ENCODE peak calls at places on chromosomes 13 and 19, in four cellular contexts. Y is K562, D is H1, M is HepG2. O is an unnamed sample.

GRCh38 chr19:41997121-41997850 is 3.3 kb upstream of the ATP1A3 start:
- DNase-seq in Y (peak; percentile 79), D (peak; percentile 91), M (no peak), O (no peak)

GRCh38 chr19:14073925-14074838 is 1.6 kb downstream of the MISP3 start:
- DNase-seq in Y (peak; percentile 42), M (no peak), D (peak; percentile 64), O (peak; percentile 26)

GRCh38 chr13:33281951-33282595 is 3.5 kb downstream of the STARD13 start:
- DNase-seq in D (no peak), Y (no peak), M (no peak), O (peak; percentile 69)

GRCh38 chr13:48891586-48891985 is 84.1 kb upstream of the FNDC3A start:
- DNase-seq in M (peak; percentile 20), Y (no peak), D (no peak), O (peak; percentile 82)

GRCh38 chr13:98998831-98999634 is 21.2 kb upstream of the DOCK9 start:
- DNase-seq in Y (no peak), D (no peak), M (no peak), O (no peak)

GRCh38 chr19:36604656-36605100 is 435 bp upstream of the ZNF382 start:
- DNase-seq in M (peak; percentile 54), D (no peak), Y (no peak), O (peak; percentile 55)

GRCh38 chr13:29573190-29573589 is 22.3 kb downstream of the SLC7A1 start:
- DNase-seq in D (no peak), Y (no peak), M (no peak), O (peak; percentile 19)

GRCh38 chr19:18292460-18292809 is 11.0 kb upstream of the JUND start:
- DNase-seq in D (peak; percentile 82), Y (no peak), M (no peak), O (peak; percentile 53)

GRCh38 chr13:70088926-70089325 is 18.7 kb upstream of the ATXN8OS start:
- DNase-seq in Y (no peak), M (no peak), D (no peak), O (no peak)

GRCh38 chr13:59230484-59231264 is 933.1 kb downstream of the DIAPH3 start:
- DNase-seq in M (no peak), D (no peak), Y (no peak), O (no peak)

GRCh38 chr13:114096811-114097503 is 35.5 kb downstream of the RASA3 start:
- DNase-seq in M (no peak), Y (no peak), D (no peak), O (no peak)

GRCh38 chr13:41008349-41008980 is 10.7 kb downstream of the ELF1 start:
- DNase-seq in D (no peak), Y (no peak), M (peak; percentile 93), O (no peak)

GRCh38 chr13:36848228-36848982 is 29.4 kb downstream of the RFXAP start:
- DNase-seq in Y (no peak), M (no peak), D (peak; percentile 55), O (peak; percentile 22)

GRCh38 chr19:29665215-29665825 is at the start of gene PLEKHF1:
- DNase-seq in M (peak; percentile 58), Y (peak; percentile 97), D (peak; percentile 96), O (peak; percentile 83)

GRCh38 chr13:100535401-100536135 is 53.0 kb downstream of the GGACT start:
- DNase-seq in Y (no peak), M (no peak), D (peak; percentile 31), O (no peak)

GRCh38 chr13:27665333-27665732 is 43.6 kb downstream of the POLR1D start:
- DNase-seq in D (no peak), Y (no peak), M (no peak), O (no peak)

GRCh38 chr19:18961767-18962423 is 20.9 kb upstream of the HOMER3 start:
- DNase-seq in Y (peak; percentile 58), M (peak; percentile 83), D (peak; percentile 92), O (no peak)

GRCh38 chr13:45521292-45521691 is 56.6 kb downstream of the COG3 start:
- DNase-seq in Y (no peak), D (no peak), M (no peak), O (no peak)

GRCh38 chr13:73075546-73075945 is 16.7 kb downstream of the KLF5 start:
- DNase-seq in D (peak; percentile 56), M (no peak), Y (no peak), O (no peak)

GRCh38 chr19:50870417-50871089 is 2.7 kb upstream of the KLK2 start:
- DNase-seq in Y (peak; percentile 93), M (peak; percentile 12), D (peak; percentile 52), O (no peak)

GRCh38 chr19:44690131-44690440 is 8.9 kb upstream of the CEACAM16 start:
- DNase-seq in Y (no peak), M (peak; percentile 53), D (no peak), O (no peak)

GRCh38 chr19:32172761-32173160 is 172.6 kb upstream of the ZNF507 start:
- DNase-seq in M (no peak), Y (no peak), D (peak; percentile 44), O (no peak)

GRCh38 chr13:39379118-39379517 is 223.9 kb downstream of the LHFPL6 start:
- DNase-seq in D (no peak), Y (no peak), M (no peak), O (no peak)

GRCh38 chr13:43545317-43545874 is 241.4 kb downstream of the ENOX1 start:
- DNase-seq in D (no peak), Y (no peak), M (no peak), O (peak; percentile 15)

GRCh38 chr19:55092423-55093318 is 17.0 kb downstream of the EPS8L1 start:
- DNase-seq in D (peak; percentile 81), M (no peak), Y (peak; percentile 20), O (no peak)

GRCh38 chr13:49140910-49141611 is 79.1 kb upstream of the MLNR start:
- DNase-seq in Y (no peak), D (no peak), M (no peak), O (no peak)

GRCh38 chr13:41019027-41019487 is at the start of gene ELF1:
- DNase-seq in D (no peak), Y (peak; percentile 50), M (peak; percentile 65), O (peak; percentile 72)

GRCh38 chr19:47756953-47757608 is 11.7 kb downstream of the NOP53 start:
- DNase-seq in Y (no peak), D (no peak), M (no peak), O (no peak)

GRCh38 chr19:47755762-47756626 is 10.6 kb downstream of the NOP53 start:
- DNase-seq in D (no peak), Y (no peak), M (no peak), O (no peak)

GRCh38 chr19:47758433-47758784 is 13.1 kb downstream of the NOP53 start:
- DNase-seq in Y (no peak), D (no peak), M (no peak), O (no peak)

GRCh38 chr19:47756627-47756929 is 11.2 kb downstream of the NOP53 start:
- DNase-seq in D (no peak), M (no peak), Y (no peak), O (no peak)

DNA sequence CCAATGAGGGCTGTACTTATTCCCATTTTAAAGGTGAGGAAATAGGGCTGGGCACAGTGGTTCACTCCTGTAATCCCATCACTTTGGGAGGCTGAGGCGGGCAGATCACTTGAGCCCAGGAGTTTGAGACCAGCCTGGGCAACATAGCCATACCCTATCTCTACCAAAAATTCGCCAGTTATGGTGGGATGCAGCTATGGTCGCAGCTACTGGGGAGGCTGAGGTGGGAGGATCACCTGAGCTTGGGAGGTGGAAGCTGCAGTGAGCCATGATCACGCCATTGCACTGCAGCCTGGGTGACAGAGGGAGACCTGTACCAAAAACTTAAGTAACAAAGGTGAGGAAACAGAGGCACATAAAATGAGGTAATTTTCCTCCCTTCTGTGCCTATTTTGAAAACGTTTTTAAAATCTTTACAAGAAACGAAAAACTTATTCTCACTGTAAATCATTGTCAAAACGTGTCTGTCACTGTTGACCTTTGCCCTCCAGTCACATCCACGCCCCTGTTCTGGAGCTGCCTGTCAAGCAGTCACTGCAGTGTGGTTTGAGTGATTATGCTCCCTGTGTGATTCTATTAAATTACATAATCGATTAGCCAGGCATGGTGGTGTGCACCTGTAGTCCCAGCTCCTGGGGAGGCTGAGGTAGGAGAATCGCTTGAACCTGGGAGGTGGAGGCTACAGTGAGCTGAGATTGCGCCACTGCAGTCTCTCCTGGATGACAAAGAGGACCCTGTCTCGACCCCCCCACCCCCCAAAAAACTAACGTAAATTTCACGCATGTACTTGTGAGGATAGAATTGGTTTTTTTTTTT is 12.5 kb downstream of the NOP53 start:
- DNase-seq in D (no peak), Y (no peak), M (peak; percentile 56), O (no peak)
- H3K36me3 ChIP-seq in D (peaks cover 62% of the 10 kb centered on the region), Y (peaks cover 65% of the 10 kb centered on the region), M (peaks cover 12% of the 10 kb centered on the region), O (peaks cover 40% of the 10 kb centered on the region)

GRCh38 chr13:90444232-90444631 is 903.3 kb upstream of the MIR17HG start:
- DNase-seq in M (no peak), D (no peak), Y (no peak), O (no peak)

GRCh38 chr13:90445179-90445578 is 902.3 kb upstream of the MIR17HG start:
- DNase-seq in D (no peak), Y (no peak), M (no peak), O (peak; percentile 61)

GRCh38 chr13:90447034-90447734 is 900.3 kb upstream of the MIR17HG start:
- DNase-seq in Y (no peak), D (no peak), M (no peak), O (no peak)

GRCh38 chr13:90447735-90448103 is 899.8 kb upstream of the MIR17HG start:
- DNase-seq in D (no peak), Y (no peak), M (no peak), O (peak; percentile 33)

DNA sequence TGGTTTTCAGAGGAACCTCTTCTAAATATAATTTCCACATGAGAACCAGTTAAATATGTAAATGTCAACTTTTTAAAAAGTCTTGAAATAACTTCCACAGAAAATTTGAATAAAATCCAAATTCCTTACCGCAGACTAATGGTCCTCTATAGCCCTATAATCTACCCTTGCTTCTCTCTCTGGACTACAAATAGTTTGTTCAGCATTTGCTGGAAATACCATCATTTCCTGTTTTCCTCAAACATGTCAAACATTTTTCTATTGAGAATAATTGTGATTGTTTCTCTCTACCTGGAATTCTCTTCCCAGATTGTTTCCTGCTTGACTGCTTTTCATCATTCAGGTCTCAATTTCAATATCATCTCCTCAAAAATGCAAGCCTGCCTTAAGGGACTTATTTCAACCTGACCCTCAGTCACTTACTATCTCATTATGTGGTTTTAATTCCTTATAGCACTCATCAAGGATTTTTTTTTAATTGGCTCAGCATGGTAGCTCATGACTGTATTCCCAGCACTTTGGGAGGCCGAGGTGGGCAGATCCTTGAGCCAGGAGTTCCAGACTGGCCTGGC is 898.9 kb upstream of the MIR17HG start:
- DNase-seq in Y (no peak), D (no peak), M (no peak), O (peak; percentile 32)
- TF ChIP-seq JUN in Y (no peak), D (no peak), M (no peak), O (peak; percentile 13)

DNA sequence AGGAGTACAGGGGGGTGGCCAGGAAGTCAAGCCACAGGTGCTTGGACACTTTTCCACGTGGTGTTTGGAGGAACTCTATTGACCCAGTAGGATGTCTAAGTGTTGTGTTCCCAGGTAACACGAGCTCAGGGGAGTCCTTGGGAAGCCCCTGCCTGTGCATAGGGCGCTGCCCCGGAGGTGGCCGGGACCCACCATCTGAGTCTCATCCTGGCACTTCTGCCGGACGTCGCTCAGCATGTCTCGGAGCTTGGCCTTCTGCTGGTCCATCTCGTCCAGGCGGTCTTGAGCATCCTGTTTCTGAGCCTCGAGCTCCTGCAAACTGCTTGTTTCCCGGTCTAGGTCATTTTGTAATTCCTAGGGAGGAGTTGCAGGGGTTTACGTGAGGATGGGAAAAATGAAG is 67.4 kb downstream of the EPS15L1 start:
- DNase-seq in M (no peak), Y (no peak), D (no peak), O (no peak)
- H2AFZ ChIP-seq in M (no peak overlapping the region), Y (no peak overlapping the region), D (no peak overlapping the region), O (no peak overlapping the region)

DNA sequence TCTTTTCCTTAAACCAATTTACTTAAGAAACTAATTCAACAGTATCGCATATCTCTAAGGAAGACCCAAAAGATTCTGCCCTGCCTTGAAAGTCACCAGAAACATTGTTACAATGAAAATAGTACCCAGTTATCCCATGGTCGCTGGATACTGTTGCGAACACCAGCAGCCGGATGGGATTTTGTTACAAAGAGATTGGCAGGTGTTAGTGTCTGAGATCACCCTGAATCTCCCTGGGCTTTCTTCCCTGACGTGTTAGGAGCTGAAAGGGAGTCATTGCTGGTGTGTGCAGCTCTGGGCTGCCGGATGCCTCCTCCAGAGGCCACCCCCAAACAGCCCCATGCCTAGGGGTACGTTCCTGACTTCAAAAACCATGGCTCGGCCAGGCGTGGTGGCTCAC is 38.2 kb downstream of the PTPRS start:
- DNase-seq in Y (no peak), M (no peak), D (no peak), O (no peak)
- H3K36me3 ChIP-seq in Y (no peaks in the 10 kb centered on the region), M (no peaks in the 10 kb centered on the region), D (no peaks in the 10 kb centered on the region), O (no peaks in the 10 kb centered on the region)